ENCODE peak calls at places on chromosomes 7 and 10, in four cellular contexts. Q is astrocyte, M is spleen, C is ovary. B is an unnamed sample. For H3K4me1, the result is how much of the 10 kb centered on the place peaks cover.

GRCh38 chr10:112402917-112403316 is 29.0 kb downstream of the ACSL5 start:
- DNase-seq in Q (no peak), M (no peak), C (no peak), B (no peak)

GRCh38 chr7:92621641-92622429 is 31.6 kb upstream of the FAM133B start:
- DNase-seq in Q (no peak), M (no peak), C (no peak), B (no peak)

GRCh38 chr7:22842383-22842903 is 19.8 kb upstream of the TOMM7 start:
- DNase-seq in Q (no peak), M (no peak), C (no peak), B (no peak)

GRCh38 chr7:104931181-104931781 is 82.7 kb upstream of the KMT2E start:
- DNase-seq in Q (no peak), M (no peak), C (no peak), B (no peak)

GRCh38 chr7:24401628-24402593 is 117.9 kb downstream of the NPY start:
- DNase-seq in Q (peak), M (no peak), C (no peak), B (no peak)

GRCh38 chr7:85156661-85157213 is 30.1 kb downstream of the SEMA3D start:
- DNase-seq in Q (no peak), M (no peak), C (no peak), B (no peak)

GRCh38 chr7:98240961-98241673 is 10.9 kb downstream of the TECPR1 start:
- DNase-seq in Q (no peak), M (no peak), C (no peak), B (no peak)

GRCh38 chr10:12656518-12657142 is 307.3 kb downstream of the CAMK1D start:
- DNase-seq in Q (peak), M (no peak), C (no peak), B (no peak)

GRCh38 chr7:82605247-82605864 is 161.8 kb upstream of the CACNA2D1 start:
- DNase-seq in Q (no peak), M (no peak), C (no peak), B (no peak)

GRCh38 chr10:16436367-16436757 is 448 bp upstream of the PTER start:
- DNase-seq in Q (no peak), M (no peak), C (no peak), B (no peak)

GRCh38 chr7:5143106-5143505 is 46.9 kb upstream of the WIPI2 start:
- DNase-seq in Q (no peak), M (no peak), C (no peak), B (no peak)

GRCh38 chr7:27295236-27295635 is 52.6 kb downstream of the EVX1 start:
- DNase-seq in Q (no peak), M (no peak), C (no peak), B (no peak)

GRCh38 chr7:78033428-78033827 is 234.9 kb downstream of the PHTF2 start:
- DNase-seq in Q (no peak), M (no peak), C (no peak), B (no peak)

GRCh38 chr7:70620333-70621055 is 511.4 kb upstream of the GALNT17 start:
- DNase-seq in Q (no peak), M (no peak), C (no peak), B (no peak)

GRCh38 chr7:70616821-70617220 is 515.1 kb upstream of the GALNT17 start:
- DNase-seq in Q (no peak), M (no peak), C (no peak), B (no peak)

GRCh38 chr7:70619659-70620058 is 512.3 kb upstream of the GALNT17 start:
- DNase-seq in Q (no peak), M (no peak), C (no peak), B (no peak)

GRCh38 chr7:70618020-70618551 is 513.9 kb upstream of the GALNT17 start:
- DNase-seq in Q (no peak), M (no peak), C (no peak), B (no peak)

GRCh38 chr7:70619130-70619529 is 512.8 kb upstream of the GALNT17 start:
- DNase-seq in Q (no peak), M (no peak), C (no peak), B (no peak)
- H3K4me1 ChIP-seq in Q (under half), M (under half), C (under half), B (under half)

DNA sequence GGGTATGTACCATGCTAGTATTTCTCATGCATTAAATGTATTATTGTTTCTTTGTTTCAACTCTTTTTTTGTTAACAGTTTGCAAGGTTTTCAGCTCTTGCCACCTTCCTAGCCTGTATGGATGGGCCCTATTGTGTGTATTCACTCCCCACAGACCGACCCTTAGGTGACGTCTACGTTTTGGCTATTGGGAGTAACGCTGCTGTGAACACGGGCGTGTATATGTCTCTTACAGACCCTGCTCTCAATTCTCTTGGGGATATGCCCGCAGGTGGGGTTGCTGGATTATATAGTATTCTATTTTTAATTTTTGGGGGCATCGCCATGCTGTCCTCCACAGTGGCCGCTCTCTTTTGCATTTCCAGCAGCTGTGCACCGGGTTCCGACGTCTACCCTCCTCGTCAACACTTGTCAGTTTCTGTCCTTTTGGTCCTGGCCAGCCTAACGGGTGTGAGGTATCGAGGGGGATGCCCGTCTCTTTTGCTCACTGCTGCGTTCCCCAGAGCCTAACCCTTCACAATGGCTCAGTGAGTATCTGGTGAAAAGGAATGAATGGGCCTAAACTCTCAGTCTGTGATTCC is 64.1 kb upstream of the GNA12 start:
- DNase-seq in Q (no peak), M (no peak), C (no peak), B (no peak)
- H3K4me3 ChIP-seq in Q (no peak), M (no peak), C (no peak), B (no peak)

DNA sequence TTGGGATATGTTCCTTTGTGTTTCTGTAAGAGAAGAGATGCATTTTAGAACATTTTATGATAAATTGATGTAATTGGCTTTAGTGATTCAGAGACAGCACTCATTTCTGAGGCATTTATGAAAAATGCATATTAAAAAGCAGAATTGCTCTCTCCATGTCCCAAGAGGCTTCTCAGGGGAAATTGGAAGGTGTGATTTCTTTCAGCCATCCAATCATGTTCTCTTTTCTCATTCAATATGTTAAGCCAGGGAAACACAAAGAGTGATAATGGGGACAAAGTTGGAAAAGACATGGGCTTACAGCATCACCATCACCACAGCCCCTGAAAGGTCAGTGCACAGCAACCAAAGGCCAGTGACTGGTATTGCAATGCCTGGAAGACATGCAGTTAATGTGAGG is 129.9 kb upstream of the COL1A2 start:
- DNase-seq in Q (no peak), M (no peak), C (no peak), B (no peak)
- H3K4me1 ChIP-seq in Q (under half), M (under half), C (under half), B (under half)

GRCh38 chr10:103823706-103824272 is 31.6 kb downstream of the SH3PXD2A start:
- DNase-seq in Q (no peak), M (peak), C (no peak), B (no peak)
- H3K4me3 ChIP-seq in Q (no peak), M (no peak), C (no peak), B (no peak)